ENCODE peak calls at places on chromosomes 4 and X, in five cellular contexts. Z, R, F, K and X are unnamed samples.

GRCh38 chrX:16205840-16206239 is 38.6 kb downstream of the MAGEB17 start:
- DNase-seq in F (no peak), Z (no peak), K (no peak), R (peak), X (no peak)

GRCh38 chr4:151604238-151604637 is 156.6 kb downstream of the GATB start:
- DNase-seq in R (peak), K (no peak), F (no peak), Z (no peak), X (peak)

GRCh38 chr4:98890698-98891097 is 38.2 kb downstream of the EIF4E start:
- DNase-seq in K (no peak), Z (no peak), F (no peak), R (no peak), X (no peak)

GRCh38 chrX:129359269-129359668 is 164.0 kb downstream of the SMARCA1 start:
- DNase-seq in R (peak), K (no peak), F (no peak), Z (no peak), X (peak)

GRCh38 chrX:150934453-150934852 is 36.0 kb upstream of the CD99L2 start:
- DNase-seq in Z (no peak), R (peak), F (no peak), K (peak), X (no peak)

GRCh38 chr4:143185253-143186107 is 763 bp downstream of the USP38 start:
- DNase-seq in K (peak), R (peak), F (peak), Z (peak), X (peak)

GRCh38 chr4:186644737-186645261 is 78.9 kb downstream of the FAT1 start:
- DNase-seq in F (no peak), Z (no peak), K (no peak), R (peak), X (no peak)

GRCh38 chr4:110610620-110610939 is 12.3 kb downstream of the PITX2 start:
- DNase-seq in K (peak), Z (no peak), R (no peak), F (no peak), X (no peak)

GRCh38 chr4:152436384-152436783 is 99.5 kb downstream of the FBXW7 start:
- DNase-seq in F (no peak), R (no peak), K (peak), Z (no peak), X (peak)

GRCh38 chrX:100643943-100644587 is at the start of gene SRPX2:
- DNase-seq in Z (no peak), F (peak), R (peak), K (no peak), X (peak)

GRCh38 chr4:173891072-173891471 is 361.0 kb upstream of the HAND2 start:
- DNase-seq in R (no peak), Z (no peak), K (no peak), F (no peak), X (no peak)

GRCh38 chr4:92520563-92520962 is 216.8 kb downstream of the GRID2 start:
- DNase-seq in R (no peak), Z (no peak), F (no peak), K (peak), X (no peak)

GRCh38 chrX:129000797-129001196 is 522.5 kb downstream of the SMARCA1 start:
- DNase-seq in R (no peak), F (no peak), Z (no peak), K (no peak), X (no peak)

GRCh38 chrX:130884627-130885026 is 18.4 kb downstream of the ENOX2 start:
- DNase-seq in F (no peak), Z (no peak), K (no peak), R (no peak), X (no peak)

GRCh38 chrX:154548028-154548316 is 552 bp downstream of the IKBKG start:
- DNase-seq in R (peak), Z (no peak), F (no peak), K (no peak), X (no peak)

GRCh38 chrX:130053236-130053635 is 57.1 kb downstream of the ELF4 start:
- DNase-seq in K (no peak), Z (no peak), F (no peak), R (no peak), X (peak)